ENCODE peak calls at places on chromosomes 2 and 18, in nine cellular contexts. Y is AG04450; F is fibroblast of pulmonary artery; J is RCC 7860; M is RPMI7951; O is NCI-H2081; I is Panc1; T is sciatic nerve; U is activated naive CD8-positive, alpha-beta T cell treated with anti-CD3 and anti-CD28 coated beads for 36 hours. Q is an unnamed sample.

GRCh38 chr2:112182581-112183034 is 44.4 kb downstream of the FBLN7 start:
- DNase-seq in Y (no peak), F (no peak), J (no peak), M (no peak), O (peak), I (no peak), T (peak), U (peak), Q (no peak)

GRCh38 chr2:1854747-1855146 is 110.4 kb upstream of the PXDN start:
- DNase-seq in Y (no peak), F (peak), J (no peak), M (peak), O (no peak), I (peak), T (no peak), U (peak), Q (no peak)

GRCh38 chr2:11621465-11621864 is 48.5 kb downstream of the NTSR2 start:
- DNase-seq in Y (no peak), F (no peak), J (no peak), M (no peak), O (no peak), I (no peak), T (no peak), U (no peak), Q (no peak)

GRCh38 chr2:111698743-111699554 is 185.0 kb downstream of the ANAPC1 start:
- DNase-seq in Y (peak), F (peak), J (peak), M (peak), O (peak), I (peak), T (peak), U (peak), Q (peak)

GRCh38 chr2:84894131-84894586 is 11.3 kb upstream of the TMSB10 start:
- DNase-seq in Y (no peak), F (no peak), J (no peak), M (no peak), O (peak), I (no peak), T (no peak), U (no peak), Q (no peak)

GRCh38 chr18:24095976-24096375 is 42.9 kb upstream of the CABYR start:
- DNase-seq in Y (no peak), F (no peak), J (no peak), M (no peak), O (no peak), I (no peak), T (no peak), U (no peak), Q (no peak)

GRCh38 chr18:8177330-8178016 is 431.8 kb upstream of the RAB12 start:
- DNase-seq in Y (no peak), F (peak), J (no peak), M (peak), O (no peak), I (no peak), T (no peak), U (no peak), Q (no peak)

GRCh38 chr2:133240505-133241230 is 327.6 kb downstream of the NCKAP5 start:
- DNase-seq in Y (no peak), F (no peak), J (no peak), M (no peak), O (no peak), I (no peak), T (no peak), U (no peak), Q (no peak)

Q was measured in AML-193.